ENCODE peak calls at places on chromosomes 2 and 18, in five cellular contexts. One of them, this sample, is unnamed.

GRCh38 chr2:170143045-170143717 is 34.8 kb upstream of the MYO3B start:
- DNase-seq in body of pancreas: no peak
- DNase-seq in thoracic aorta: no peak
- DNase-seq in HuH-7.5: no peak
- DNase-seq in hippocampal formation: no peak
- DNase-seq in this sample: no peak

GRCh38 chr2:171836151-171836910 is 57.7 kb downstream of the SLC25A12 start:
- DNase-seq in body of pancreas: no peak
- DNase-seq in thoracic aorta: no peak
- DNase-seq in HuH-7.5: no peak
- DNase-seq in hippocampal formation: no peak
- DNase-seq in this sample: no peak

GRCh38 chr2:39871291-39871761 is 92.3 kb upstream of the THUMPD2 start:
- DNase-seq in body of pancreas: no peak
- DNase-seq in thoracic aorta: no peak
- DNase-seq in HuH-7.5: no peak
- DNase-seq in hippocampal formation: no peak
- DNase-seq in this sample: no peak

GRCh38 chr2:29749041-29749440 is 172.3 kb downstream of the ALK start:
- DNase-seq in body of pancreas: no peak
- DNase-seq in thoracic aorta: no peak
- DNase-seq in HuH-7.5: no peak
- DNase-seq in hippocampal formation: no peak
- DNase-seq in this sample: no peak

GRCh38 chr2:203360833-203361430 is 32.7 kb downstream of the ABI2 start:
- DNase-seq in body of pancreas: no peak
- DNase-seq in thoracic aorta: no peak
- DNase-seq in HuH-7.5: no peak
- DNase-seq in hippocampal formation: no peak
- DNase-seq in this sample: no peak

GRCh38 chr2:29394311-29394710 is 279.1 kb downstream of the CLIP4 start:
- DNase-seq in body of pancreas: no peak
- DNase-seq in thoracic aorta: no peak
- DNase-seq in HuH-7.5: no peak
- DNase-seq in hippocampal formation: no peak
- DNase-seq in this sample: no peak

GRCh38 chr18:3984163-3984757 is 470.8 kb downstream of the DLGAP1 start:
- DNase-seq in body of pancreas: no peak
- DNase-seq in thoracic aorta: no peak
- DNase-seq in HuH-7.5: no peak
- DNase-seq in hippocampal formation: no peak
- DNase-seq in this sample: no peak

GRCh38 chr2:151289972-151290335 is 486 bp upstream of the NMI start:
- DNase-seq in body of pancreas: peak
- DNase-seq in thoracic aorta: no peak
- DNase-seq in HuH-7.5: peak
- DNase-seq in hippocampal formation: no peak
- DNase-seq in this sample: no peak

GRCh38 chr2:224438726-224439125 is 36.8 kb upstream of the FAM124B start:
- DNase-seq in body of pancreas: no peak
- DNase-seq in thoracic aorta: no peak
- DNase-seq in HuH-7.5: no peak
- DNase-seq in hippocampal formation: no peak
- DNase-seq in this sample: no peak

GRCh38 chr2:175832886-175833285 is 169.2 kb downstream of the LNPK start:
- DNase-seq in body of pancreas: no peak
- DNase-seq in thoracic aorta: no peak
- DNase-seq in HuH-7.5: no peak
- DNase-seq in hippocampal formation: no peak
- DNase-seq in this sample: no peak

GRCh38 chr2:141968377-141968920 is 162.4 kb downstream of the LRP1B start:
- DNase-seq in body of pancreas: no peak
- DNase-seq in thoracic aorta: no peak
- DNase-seq in HuH-7.5: no peak
- DNase-seq in hippocampal formation: no peak
- DNase-seq in this sample: no peak

GRCh38 chr2:68369340-68369734 is 4.3 kb downstream of the PLEK start:
- DNase-seq in body of pancreas: no peak
- DNase-seq in thoracic aorta: no peak
- DNase-seq in HuH-7.5: no peak
- DNase-seq in hippocampal formation: no peak
- DNase-seq in this sample: no peak

GRCh38 chr2:233353769-233354499 is at the start of gene DGKD:
- DNase-seq in body of pancreas: peak
- DNase-seq in thoracic aorta: no peak
- DNase-seq in HuH-7.5: peak
- DNase-seq in hippocampal formation: peak
- DNase-seq in this sample: no peak

GRCh38 chr18:23069481-23069880 is 65.8 kb upstream of the CABLES1 start:
- DNase-seq in body of pancreas: no peak
- DNase-seq in thoracic aorta: no peak
- DNase-seq in HuH-7.5: no peak
- DNase-seq in hippocampal formation: no peak
- DNase-seq in this sample: no peak

GRCh38 chr2:151333083-151333482 is 24.3 kb upstream of the TNFAIP6 start:
- DNase-seq in body of pancreas: no peak
- DNase-seq in thoracic aorta: no peak
- DNase-seq in HuH-7.5: no peak
- DNase-seq in hippocampal formation: no peak
- DNase-seq in this sample: no peak

GRCh38 chr2:240460781-240461431 is 25.4 kb downstream of the GPC1 start:
- DNase-seq in body of pancreas: no peak
- DNase-seq in thoracic aorta: no peak
- DNase-seq in HuH-7.5: peak
- DNase-seq in hippocampal formation: no peak
- DNase-seq in this sample: no peak

GRCh38 chr2:219912530-219912929 is 285.1 kb downstream of the SLC4A3 start:
- DNase-seq in body of pancreas: no peak
- DNase-seq in thoracic aorta: no peak
- DNase-seq in HuH-7.5: no peak
- DNase-seq in hippocampal formation: no peak
- DNase-seq in this sample: no peak

GRCh38 chr2:121286506-121286905 is 1.5 kb upstream of the TFCP2L1 start:
- DNase-seq in body of pancreas: no peak
- DNase-seq in thoracic aorta: no peak
- DNase-seq in HuH-7.5: no peak
- DNase-seq in hippocampal formation: no peak
- DNase-seq in this sample: no peak

GRCh38 chr18:51037230-51037629 is 7.2 kb downstream of the SMAD4 start:
- DNase-seq in body of pancreas: no peak
- DNase-seq in thoracic aorta: no peak
- DNase-seq in HuH-7.5: no peak
- DNase-seq in hippocampal formation: no peak
- DNase-seq in this sample: no peak

GRCh38 chr2:231932711-231932970 is 6.4 kb upstream of the NPPC start:
- DNase-seq in body of pancreas: no peak
- DNase-seq in thoracic aorta: no peak
- DNase-seq in HuH-7.5: no peak
- DNase-seq in hippocampal formation: no peak
- DNase-seq in this sample: no peak

GRCh38 chr18:77366725-77367641 is 117.3 kb downstream of the GALR1 start:
- DNase-seq in body of pancreas: peak
- DNase-seq in thoracic aorta: no peak
- DNase-seq in HuH-7.5: no peak
- DNase-seq in hippocampal formation: peak
- DNase-seq in this sample: peak

GRCh38 chr2:26772064-26773001 is 8.2 kb downstream of the SLC35F6 start:
- DNase-seq in body of pancreas: peak
- DNase-seq in thoracic aorta: peak
- DNase-seq in HuH-7.5: peak
- DNase-seq in hippocampal formation: peak
- DNase-seq in this sample: peak

GRCh38 chr2:120820885-120821279 is 85.2 kb downstream of the GLI2 start:
- DNase-seq in body of pancreas: peak
- DNase-seq in thoracic aorta: no peak
- DNase-seq in HuH-7.5: no peak
- DNase-seq in hippocampal formation: no peak
- DNase-seq in this sample: no peak

GRCh38 chr2:43228782-43229659 is 2.6 kb upstream of the ZFP36L2 start:
- DNase-seq in body of pancreas: no peak
- DNase-seq in thoracic aorta: no peak
- DNase-seq in HuH-7.5: no peak
- DNase-seq in hippocampal formation: no peak
- DNase-seq in this sample: no peak

GRCh38 chr2:15201009-15201408 is 360.1 kb downstream of the NBAS start:
- DNase-seq in body of pancreas: no peak
- DNase-seq in thoracic aorta: no peak
- DNase-seq in HuH-7.5: no peak
- DNase-seq in hippocampal formation: no peak
- DNase-seq in this sample: no peak

GRCh38 chr2:162058973-162059668 is 14.9 kb downstream of the DPP4 start:
- DNase-seq in body of pancreas: no peak
- DNase-seq in thoracic aorta: no peak
- DNase-seq in HuH-7.5: no peak
- DNase-seq in hippocampal formation: no peak
- DNase-seq in this sample: no peak

GRCh38 chr2:112881217-112882000 is 29.6 kb upstream of the IL37 start:
- DNase-seq in body of pancreas: peak
- DNase-seq in thoracic aorta: no peak
- DNase-seq in HuH-7.5: no peak
- DNase-seq in hippocampal formation: peak
- DNase-seq in this sample: peak

GRCh38 chr18:4510160-4510559 is 55.1 kb upstream of the DLGAP1 start:
- DNase-seq in body of pancreas: no peak
- DNase-seq in thoracic aorta: no peak
- DNase-seq in HuH-7.5: no peak
- DNase-seq in hippocampal formation: no peak
- DNase-seq in this sample: no peak

GRCh38 chr2:224309216-224309615 is 92.7 kb downstream of the FAM124B start:
- DNase-seq in body of pancreas: no peak
- DNase-seq in thoracic aorta: no peak
- DNase-seq in HuH-7.5: no peak
- DNase-seq in hippocampal formation: no peak
- DNase-seq in this sample: no peak

GRCh38 chr2:39845460-39846146 is 66.5 kb upstream of the THUMPD2 start:
- DNase-seq in body of pancreas: no peak
- DNase-seq in thoracic aorta: no peak
- DNase-seq in HuH-7.5: no peak
- DNase-seq in hippocampal formation: no peak
- DNase-seq in this sample: no peak

GRCh38 chr2:201777043-201777442 is 3.7 kb downstream of the ALS2 start:
- DNase-seq in body of pancreas: no peak
- DNase-seq in thoracic aorta: no peak
- DNase-seq in HuH-7.5: no peak
- DNase-seq in hippocampal formation: no peak
- DNase-seq in this sample: no peak

GRCh38 chr2:36869606-36870005 is 96.7 kb downstream of the STRN start:
- DNase-seq in body of pancreas: no peak
- DNase-seq in thoracic aorta: no peak
- DNase-seq in HuH-7.5: no peak
- DNase-seq in hippocampal formation: no peak
- DNase-seq in this sample: no peak

GRCh38 chr2:74887961-74888670 is 54.2 kb downstream of the HK2 start:
- DNase-seq in body of pancreas: no peak
- DNase-seq in thoracic aorta: no peak
- DNase-seq in HuH-7.5: no peak
- DNase-seq in hippocampal formation: no peak
- DNase-seq in this sample: no peak

GRCh38 chr2:168757223-168757622 is 45.2 kb upstream of the NOSTRIN start:
- DNase-seq in body of pancreas: no peak
- DNase-seq in thoracic aorta: no peak
- DNase-seq in HuH-7.5: no peak
- DNase-seq in hippocampal formation: no peak
- DNase-seq in this sample: no peak

GRCh38 chr2:10584843-10585475 is 104.8 kb downstream of the NOL10 start:
- DNase-seq in body of pancreas: no peak
- DNase-seq in thoracic aorta: no peak
- DNase-seq in HuH-7.5: no peak
- DNase-seq in hippocampal formation: no peak
- DNase-seq in this sample: no peak

GRCh38 chr2:182767578-182767977 is 51.5 kb downstream of the DNAJC10 start:
- DNase-seq in body of pancreas: no peak
- DNase-seq in thoracic aorta: no peak
- DNase-seq in HuH-7.5: no peak
- DNase-seq in hippocampal formation: no peak
- DNase-seq in this sample: no peak

GRCh38 chr2:147110962-147111361 is 733.9 kb upstream of the ACVR2A start:
- DNase-seq in body of pancreas: no peak
- DNase-seq in thoracic aorta: no peak
- DNase-seq in HuH-7.5: no peak
- DNase-seq in hippocampal formation: no peak
- DNase-seq in this sample: no peak

GRCh38 chr18:3985030-3985429 is 470.1 kb downstream of the DLGAP1 start:
- DNase-seq in body of pancreas: no peak
- DNase-seq in thoracic aorta: no peak
- DNase-seq in HuH-7.5: no peak
- DNase-seq in hippocampal formation: no peak
- DNase-seq in this sample: no peak